ENCODE peak calls at places on chromosome X, in seven cellular contexts. One of them, this sample, is unnamed.

GRCh38 chrX:120269379-120270035 is 18.9 kb downstream of the ZBTB33 start:
- DNase-seq in T-helper 1 cell: no peak
- DNase-seq in GM13977: no peak
- DNase-seq in stimulated activated CD8-positive, alpha-beta memory T cell treated with anti-CD3 and anti-CD28 coated beads, Interleukin-7, amount 100 ng/mL, for 1 hour: no peak
- DNase-seq in substantia nigra: no peak
- DNase-seq in fibroblast of lung: no peak
- DNase-seq in fibroblast of gingiva: peak
- DNase-seq in this sample: peak

GRCh38 chrX:37542791-37543190 is 28.7 kb upstream of the LANCL3 start:
- DNase-seq in GM13977: no peak
- DNase-seq in T-helper 1 cell: no peak
- DNase-seq in fibroblast of lung: no peak
- DNase-seq in stimulated activated CD8-positive, alpha-beta memory T cell treated with anti-CD3 and anti-CD28 coated beads, Interleukin-7, amount 100 ng/mL, for 1 hour: no peak
- DNase-seq in substantia nigra: no peak
- DNase-seq in fibroblast of gingiva: no peak
- DNase-seq in this sample: no peak

GRCh38 chrX:13254076-13254785 is 65.6 kb downstream of the ATXN3L start:
- DNase-seq in T-helper 1 cell: no peak
- DNase-seq in fibroblast of lung: peak
- DNase-seq in stimulated activated CD8-positive, alpha-beta memory T cell treated with anti-CD3 and anti-CD28 coated beads, Interleukin-7, amount 100 ng/mL, for 1 hour: no peak
- DNase-seq in GM13977: peak
- DNase-seq in fibroblast of gingiva: peak
- DNase-seq in substantia nigra: no peak
- DNase-seq in this sample: peak

GRCh38 chrX:148540114-148540513 is 39.7 kb downstream of the AFF2 start:
- DNase-seq in T-helper 1 cell: no peak
- DNase-seq in substantia nigra: no peak
- DNase-seq in fibroblast of lung: no peak
- DNase-seq in GM13977: no peak
- DNase-seq in fibroblast of gingiva: no peak
- DNase-seq in stimulated activated CD8-positive, alpha-beta memory T cell treated with anti-CD3 and anti-CD28 coated beads, Interleukin-7, amount 100 ng/mL, for 1 hour: no peak
- DNase-seq in this sample: no peak

GRCh38 chrX:84123585-84123984 is 64.4 kb downstream of the RPS6KA6 start:
- DNase-seq in substantia nigra: no peak
- DNase-seq in GM13977: no peak
- DNase-seq in T-helper 1 cell: no peak
- DNase-seq in fibroblast of gingiva: no peak
- DNase-seq in fibroblast of lung: no peak
- DNase-seq in stimulated activated CD8-positive, alpha-beta memory T cell treated with anti-CD3 and anti-CD28 coated beads, Interleukin-7, amount 100 ng/mL, for 1 hour: no peak
- DNase-seq in this sample: peak

GRCh38 chrX:35351795-35352483 is 409.3 kb downstream of the FAM47B start:
- DNase-seq in GM13977: no peak
- DNase-seq in fibroblast of gingiva: no peak
- DNase-seq in stimulated activated CD8-positive, alpha-beta memory T cell treated with anti-CD3 and anti-CD28 coated beads, Interleukin-7, amount 100 ng/mL, for 1 hour: no peak
- DNase-seq in T-helper 1 cell: no peak
- DNase-seq in fibroblast of lung: no peak
- DNase-seq in substantia nigra: no peak
- DNase-seq in this sample: no peak

GRCh38 chrX:29641461-29641860 is 573.9 kb upstream of the MAGEB2 start:
- DNase-seq in stimulated activated CD8-positive, alpha-beta memory T cell treated with anti-CD3 and anti-CD28 coated beads, Interleukin-7, amount 100 ng/mL, for 1 hour: no peak
- DNase-seq in GM13977: no peak
- DNase-seq in fibroblast of gingiva: no peak
- DNase-seq in T-helper 1 cell: no peak
- DNase-seq in substantia nigra: no peak
- DNase-seq in fibroblast of lung: no peak
- DNase-seq in this sample: no peak

GRCh38 chrX:136546369-136546768 is 14.4 kb downstream of the VGLL1 start:
- DNase-seq in fibroblast of gingiva: no peak
- DNase-seq in fibroblast of lung: no peak
- DNase-seq in stimulated activated CD8-positive, alpha-beta memory T cell treated with anti-CD3 and anti-CD28 coated beads, Interleukin-7, amount 100 ng/mL, for 1 hour: no peak
- DNase-seq in T-helper 1 cell: no peak
- DNase-seq in substantia nigra: no peak
- DNase-seq in GM13977: no peak
- DNase-seq in this sample: no peak

GRCh38 chrX:39816871-39817731 is 280.7 kb downstream of the BCOR start:
- DNase-seq in fibroblast of gingiva: peak
- DNase-seq in GM13977: no peak
- DNase-seq in stimulated activated CD8-positive, alpha-beta memory T cell treated with anti-CD3 and anti-CD28 coated beads, Interleukin-7, amount 100 ng/mL, for 1 hour: no peak
- DNase-seq in substantia nigra: no peak
- DNase-seq in T-helper 1 cell: no peak
- DNase-seq in fibroblast of lung: peak
- DNase-seq in this sample: no peak

GRCh38 chrX:63686878-63687714 is 97.9 kb downstream of the ARHGEF9 start:
- DNase-seq in stimulated activated CD8-positive, alpha-beta memory T cell treated with anti-CD3 and anti-CD28 coated beads, Interleukin-7, amount 100 ng/mL, for 1 hour: no peak
- DNase-seq in substantia nigra: no peak
- DNase-seq in GM13977: peak
- DNase-seq in fibroblast of gingiva: peak
- DNase-seq in fibroblast of lung: peak
- DNase-seq in T-helper 1 cell: no peak
- DNase-seq in this sample: peak

GRCh38 chrX:12901486-12901885 is 4.9 kb upstream of the TLR8 start:
- DNase-seq in GM13977: peak
- DNase-seq in T-helper 1 cell: peak
- DNase-seq in stimulated activated CD8-positive, alpha-beta memory T cell treated with anti-CD3 and anti-CD28 coated beads, Interleukin-7, amount 100 ng/mL, for 1 hour: peak
- DNase-seq in fibroblast of lung: peak
- DNase-seq in substantia nigra: peak
- DNase-seq in fibroblast of gingiva: peak
- DNase-seq in this sample: peak

GRCh38 chrX:96703816-96704215 is 19.2 kb downstream of the DIAPH2 start:
- DNase-seq in stimulated activated CD8-positive, alpha-beta memory T cell treated with anti-CD3 and anti-CD28 coated beads, Interleukin-7, amount 100 ng/mL, for 1 hour: no peak
- DNase-seq in fibroblast of lung: peak
- DNase-seq in fibroblast of gingiva: no peak
- DNase-seq in T-helper 1 cell: no peak
- DNase-seq in GM13977: no peak
- DNase-seq in substantia nigra: no peak
- DNase-seq in this sample: no peak

GRCh38 chrX:6599230-6599629 is 64.3 kb upstream of the VCX3A start:
- DNase-seq in stimulated activated CD8-positive, alpha-beta memory T cell treated with anti-CD3 and anti-CD28 coated beads, Interleukin-7, amount 100 ng/mL, for 1 hour: no peak
- DNase-seq in fibroblast of lung: no peak
- DNase-seq in substantia nigra: no peak
- DNase-seq in fibroblast of gingiva: no peak
- DNase-seq in T-helper 1 cell: no peak
- DNase-seq in GM13977: no peak
- DNase-seq in this sample: no peak

GRCh38 chrX:8971116-8971515 is 62.8 kb downstream of the FAM9B start:
- DNase-seq in T-helper 1 cell: no peak
- DNase-seq in GM13977: peak
- DNase-seq in stimulated activated CD8-positive, alpha-beta memory T cell treated with anti-CD3 and anti-CD28 coated beads, Interleukin-7, amount 100 ng/mL, for 1 hour: no peak
- DNase-seq in fibroblast of lung: peak
- DNase-seq in fibroblast of gingiva: peak
- DNase-seq in substantia nigra: no peak
- DNase-seq in this sample: peak

GRCh38 chrX:80876877-80877276 is 67.2 kb upstream of the BRWD3 start:
- DNase-seq in fibroblast of lung: peak
- DNase-seq in substantia nigra: no peak
- DNase-seq in stimulated activated CD8-positive, alpha-beta memory T cell treated with anti-CD3 and anti-CD28 coated beads, Interleukin-7, amount 100 ng/mL, for 1 hour: no peak
- DNase-seq in fibroblast of gingiva: peak
- DNase-seq in T-helper 1 cell: no peak
- DNase-seq in GM13977: peak
- DNase-seq in this sample: peak

GRCh38 chrX:119759333-119759766 is 962 bp downstream of the SOWAHD start:
- DNase-seq in fibroblast of lung: no peak
- DNase-seq in T-helper 1 cell: no peak
- DNase-seq in GM13977: no peak
- DNase-seq in substantia nigra: no peak
- DNase-seq in stimulated activated CD8-positive, alpha-beta memory T cell treated with anti-CD3 and anti-CD28 coated beads, Interleukin-7, amount 100 ng/mL, for 1 hour: no peak
- DNase-seq in fibroblast of gingiva: no peak
- DNase-seq in this sample: no peak

GRCh38 chrX:55088795-55089489 is at the start of gene PAGE2:
- DNase-seq in fibroblast of lung: no peak
- DNase-seq in GM13977: no peak
- DNase-seq in fibroblast of gingiva: no peak
- DNase-seq in stimulated activated CD8-positive, alpha-beta memory T cell treated with anti-CD3 and anti-CD28 coated beads, Interleukin-7, amount 100 ng/mL, for 1 hour: no peak
- DNase-seq in substantia nigra: no peak
- DNase-seq in T-helper 1 cell: no peak
- DNase-seq in this sample: no peak

GRCh38 chrX:45517090-45517973 is 316.7 kb upstream of the DIPK2B start:
- DNase-seq in GM13977: no peak
- DNase-seq in T-helper 1 cell: no peak
- DNase-seq in substantia nigra: no peak
- DNase-seq in fibroblast of gingiva: peak
- DNase-seq in fibroblast of lung: peak
- DNase-seq in stimulated activated CD8-positive, alpha-beta memory T cell treated with anti-CD3 and anti-CD28 coated beads, Interleukin-7, amount 100 ng/mL, for 1 hour: no peak
- DNase-seq in this sample: peak

GRCh38 chrX:99353412-99353811 is 1056.7 kb downstream of the PCDH19 start:
- DNase-seq in stimulated activated CD8-positive, alpha-beta memory T cell treated with anti-CD3 and anti-CD28 coated beads, Interleukin-7, amount 100 ng/mL, for 1 hour: no peak
- DNase-seq in GM13977: no peak
- DNase-seq in T-helper 1 cell: no peak
- DNase-seq in fibroblast of gingiva: no peak
- DNase-seq in substantia nigra: no peak
- DNase-seq in fibroblast of lung: no peak
- DNase-seq in this sample: no peak

GRCh38 chrX:70434352-70434866 is 10.2 kb upstream of the DLG3 start:
- DNase-seq in fibroblast of lung: peak
- DNase-seq in substantia nigra: peak
- DNase-seq in stimulated activated CD8-positive, alpha-beta memory T cell treated with anti-CD3 and anti-CD28 coated beads, Interleukin-7, amount 100 ng/mL, for 1 hour: peak
- DNase-seq in GM13977: peak
- DNase-seq in fibroblast of gingiva: peak
- DNase-seq in T-helper 1 cell: peak
- DNase-seq in this sample: peak

GRCh38 chrX:16828126-16828908 is 41.8 kb downstream of the RBBP7 start:
- DNase-seq in stimulated activated CD8-positive, alpha-beta memory T cell treated with anti-CD3 and anti-CD28 coated beads, Interleukin-7, amount 100 ng/mL, for 1 hour: no peak
- DNase-seq in T-helper 1 cell: no peak
- DNase-seq in fibroblast of lung: peak
- DNase-seq in GM13977: no peak
- DNase-seq in fibroblast of gingiva: peak
- DNase-seq in substantia nigra: no peak
- DNase-seq in this sample: peak

GRCh38 chrX:135625995-135626394 is 87.4 kb upstream of the CT45A1 start:
- DNase-seq in stimulated activated CD8-positive, alpha-beta memory T cell treated with anti-CD3 and anti-CD28 coated beads, Interleukin-7, amount 100 ng/mL, for 1 hour: no peak
- DNase-seq in fibroblast of lung: no peak
- DNase-seq in GM13977: no peak
- DNase-seq in fibroblast of gingiva: no peak
- DNase-seq in substantia nigra: no peak
- DNase-seq in T-helper 1 cell: no peak
- DNase-seq in this sample: no peak

GRCh38 chrX:78643106-78643505 is 16.0 kb downstream of the RTL3 start:
- DNase-seq in fibroblast of lung: peak
- DNase-seq in GM13977: no peak
- DNase-seq in T-helper 1 cell: no peak
- DNase-seq in fibroblast of gingiva: no peak
- DNase-seq in substantia nigra: no peak
- DNase-seq in stimulated activated CD8-positive, alpha-beta memory T cell treated with anti-CD3 and anti-CD28 coated beads, Interleukin-7, amount 100 ng/mL, for 1 hour: no peak
- DNase-seq in this sample: no peak

GRCh38 chrX:45824471-45824870 is 623.8 kb upstream of the DIPK2B start:
- DNase-seq in fibroblast of gingiva: peak
- DNase-seq in stimulated activated CD8-positive, alpha-beta memory T cell treated with anti-CD3 and anti-CD28 coated beads, Interleukin-7, amount 100 ng/mL, for 1 hour: no peak
- DNase-seq in T-helper 1 cell: no peak
- DNase-seq in fibroblast of lung: peak
- DNase-seq in substantia nigra: no peak
- DNase-seq in GM13977: no peak
- DNase-seq in this sample: peak